ENCODE peak calls at places on chromosomes 4 and X, in four cellular contexts. Z is KG1; M is stimulated activated CD4-positive, alpha-beta T cell treated with anti-CD3 and anti-CD28 coated beads, Interleukin-12 subunit alpha, Interleukin-12 subunit beta, amount 100 ng/mL, for 4 hours; T is astrocyte. C is an unnamed sample.

GRCh38 chr4:6050551-6050950 is 32.3 kb upstream of the C4orf50 start:
- DNase-seq in Z (no peak), M (no peak), T (no peak), C (no peak)

GRCh38 chr4:38673109-38673978 is 9.3 kb downstream of the KLF3 start:
- DNase-seq in Z (no peak), M (no peak), T (no peak), C (peak)

GRCh38 chrX:136597356-136597755 is 50.6 kb upstream of the CD40LG start:
- DNase-seq in Z (no peak), M (no peak), T (no peak), C (no peak)

GRCh38 chr4:6898763-6899162 is 10.9 kb upstream of the TBC1D14 start:
- DNase-seq in Z (no peak), M (no peak), T (no peak), C (no peak)

GRCh38 chr4:55553442-55553841 is 6.7 kb upstream of the CLOCK start:
- DNase-seq in Z (no peak), M (no peak), T (peak), C (peak)

GRCh38 chr4:15756361-15756861 is 21.7 kb upstream of the CD38 start:
- DNase-seq in Z (peak), M (peak), T (peak), C (no peak)

GRCh38 chr4:5638316-5638715 is 70.0 kb downstream of the EVC2 start:
- DNase-seq in Z (no peak), M (no peak), T (peak), C (peak)

GRCh38 chrX:39528161-39528560 is 569.6 kb downstream of the BCOR start:
- DNase-seq in Z (no peak), M (no peak), T (no peak), C (no peak)

GRCh38 chr4:94491322-94491721 is 39.6 kb downstream of the PDLIM5 start:
- DNase-seq in Z (no peak), M (no peak), T (peak), C (no peak)

C was measured in fibroblast of gingiva.